ENCODE peak calls at places on chromosomes 12 and 14, in five cellular contexts. R is stimulated activated CD4-positive, alpha-beta T cell treated with anti-CD3 and anti-CD28 coated beads, Interleukin-1b, Interleukin-23, amount 100 ng/mL, for 1 hour; N is activated gamma-delta T cell treated with anti-CD3 and anti-CD28 coated beads, Interleukin-2, amount 50 U/mL, for 16 hours; T is T-helper 1 cell; Y is NCI-H510A treated with DMSO at 0.1 percent for 48 hours. D is an unnamed sample.

GRCh38 chr12:94261119-94261518 is 112.7 kb downstream of the PLXNC1 start:
- DNase-seq in R (no peak), N (no peak), T (no peak), Y (no peak), D (no peak)

GRCh38 chr14:80233489-80233888 is 22.2 kb upstream of the DIO2 start:
- DNase-seq in R (no peak), N (no peak), T (no peak), Y (no peak), D (no peak)

GRCh38 chr12:85007836-85008235 is 28.2 kb downstream of the TSPAN19 start:
- DNase-seq in R (no peak), N (no peak), T (no peak), Y (no peak), D (no peak)

GRCh38 chr12:50354908-50355307 is 41.5 kb downstream of the FAM186A start:
- DNase-seq in R (no peak), N (no peak), T (no peak), Y (no peak), D (no peak)

GRCh38 chr14:51285102-51285501 is 45.1 kb downstream of the TMX1 start:
- DNase-seq in R (no peak), N (no peak), T (no peak), Y (no peak), D (no peak)

GRCh38 chr12:5512585-5512970 is 80.7 kb downstream of the NTF3 start:
- DNase-seq in R (no peak), N (no peak), T (no peak), Y (no peak), D (no peak)

GRCh38 chr12:24756479-24757024 is 192.3 kb downstream of the BCAT1 start:
- DNase-seq in R (no peak), N (no peak), T (no peak), Y (no peak), D (no peak)

GRCh38 chr14:94048676-94049624 is 22.8 kb downstream of the OTUB2 start:
- DNase-seq in R (no peak), N (no peak), T (no peak), Y (no peak), D (peak; percentile 1)

GRCh38 chr14:21068521-21069387 is 1.4 kb upstream of the ARHGEF40 start:
- DNase-seq in R (peak; percentile 18), N (no peak), T (peak; percentile 33), Y (peak; percentile 82), D (peak; percentile 57)

GRCh38 chr12:89529738-89530137 is 3.9 kb upstream of the POC1B start:
- DNase-seq in R (no peak), N (no peak), T (no peak), Y (peak; percentile 70), D (no peak)

GRCh38 chr12:51898937-51899336 is 8.4 kb upstream of the ACVRL1 start:
- DNase-seq in R (no peak), N (no peak), T (no peak), Y (no peak), D (no peak)

GRCh38 chr14:99630202-99630601 is 14.7 kb upstream of the HHIPL1 start:
- DNase-seq in R (no peak), N (no peak), T (no peak), Y (no peak), D (no peak)

GRCh38 chr12:12018454-12018853 is 52.3 kb upstream of the BCL2L14 start:
- DNase-seq in R (no peak), N (no peak), T (no peak), Y (no peak), D (no peak)

GRCh38 chr14:98928418-98928817 is 343.6 kb downstream of the BCL11B start:
- DNase-seq in R (no peak), N (no peak), T (no peak), Y (no peak), D (no peak)

GRCh38 chr12:130307859-130308258 is 29.8 kb upstream of the PIWIL1 start:
- DNase-seq in R (no peak), N (no peak), T (no peak), Y (no peak), D (no peak)